ENCODE peak calls at places on chromosomes 3 and 15, in seven cellular contexts. P is GM23338, W is testis, X is adrenal gland, G is psoas muscle, S is stomach, E is tibial artery. F is an unnamed sample.
A peak's percentile ranks its signal among the peaks of the same experiment; 100 is the strongest.

GRCh38 chr3:83946045-83946444 is 1012.7 kb upstream of the CADM2 start:
- DNase-seq in P (no peak), W (no peak), X (no peak), G (no peak), S (no peak), E (no peak), F (no peak)

GRCh38 chr3:66314455-66314854 is 93.7 kb downstream of the SLC25A26 start:
- DNase-seq in P (no peak), W (no peak), X (no peak), G (no peak), S (no peak), E (no peak), F (no peak)

GRCh38 chr15:68991723-68992122 is 22.8 kb upstream of the NOX5 start:
- DNase-seq in P (no peak), W (peak; percentile 88), X (peak; percentile 59), G (no peak), S (peak; percentile 70), E (no peak), F (no peak)

GRCh38 chr3:56012732-56013131 is 455.5 kb downstream of the ERC2 start:
- DNase-seq in P (no peak), W (no peak), X (no peak), G (no peak), S (no peak), E (no peak), F (no peak)

GRCh38 chr3:44415421-44415820 is 62.0 kb downstream of the ZNF445 start:
- DNase-seq in P (no peak), W (peak; percentile 12), X (no peak), G (no peak), S (no peak), E (no peak), F (no peak)

GRCh38 chr3:139588450-139588849 is 48.9 kb upstream of the RBP1 start:
- DNase-seq in P (peak; percentile 86), W (peak; percentile 45), X (no peak), G (no peak), S (no peak), E (no peak), F (peak; percentile 91)

GRCh38 chr15:34682673-34683072 is 72.1 kb downstream of the GJD2 start:
- DNase-seq in P (no peak), W (no peak), X (no peak), G (no peak), S (no peak), E (no peak), F (no peak)

GRCh38 chr3:145939431-145939830 is 221.6 kb downstream of the PLOD2 start:
- DNase-seq in P (no peak), W (no peak), X (no peak), G (no peak), S (peak; percentile 31), E (no peak), F (no peak)

GRCh38 chr15:68407141-68407885 is 24.6 kb downstream of the ITGA11 start:
- DNase-seq in P (no peak), W (peak; percentile 1), X (no peak), G (peak; percentile 57), S (peak; percentile 24), E (peak; percentile 84), F (peak; percentile 24)

GRCh38 chr3:150296966-150297365 is 111.1 kb upstream of the TSC22D2 start:
- DNase-seq in P (peak; percentile 60), W (no peak), X (no peak), G (no peak), S (no peak), E (no peak), F (no peak)

GRCh38 chr3:195746751-195747150 is 26.0 kb downstream of the MUC20 start:
- DNase-seq in P (no peak), W (no peak), X (no peak), G (no peak), S (no peak), E (no peak), F (no peak)

GRCh38 chr15:95558916-95559315 is 771.6 kb upstream of the NR2F2 start:
- DNase-seq in P (no peak), W (no peak), X (no peak), G (no peak), S (no peak), E (no peak), F (no peak)
- H3K27ac ChIP-seq in P (no peak overlapping the region), W (no peak overlapping the region), X (no peak overlapping the region), G (no peak overlapping the region), S (no peak overlapping the region), E (peak overlapping the region; percentile 70), F (no peak overlapping the region)

GRCh38 chr3:172708905-172709775 is 1.7 kb downstream of the NCEH1 start:
- DNase-seq in P (no peak), W (no peak), X (no peak), G (no peak), S (no peak), E (no peak), F (no peak)

GRCh38 chr3:172710709-172711456 is at the start of gene NCEH1:
- DNase-seq in P (peak; percentile 96), W (peak; percentile 94), X (peak; percentile 98), G (peak; percentile 89), S (peak; percentile 91), E (peak; percentile 95), F (peak; percentile 98)

GRCh38 chr3:172709776-172710708 is 825 bp downstream of the NCEH1 start:
- DNase-seq in P (peak; percentile 41), W (peak; percentile 61), X (peak; percentile 37), G (peak; percentile 49), S (peak; percentile 41), E (peak; percentile 78), F (peak; percentile 79)

GRCh38 chr3:172713316-172713715 is 2.4 kb upstream of the NCEH1 start:
- DNase-seq in P (no peak), W (no peak), X (no peak), G (no peak), S (no peak), E (no peak), F (no peak)

DNA sequence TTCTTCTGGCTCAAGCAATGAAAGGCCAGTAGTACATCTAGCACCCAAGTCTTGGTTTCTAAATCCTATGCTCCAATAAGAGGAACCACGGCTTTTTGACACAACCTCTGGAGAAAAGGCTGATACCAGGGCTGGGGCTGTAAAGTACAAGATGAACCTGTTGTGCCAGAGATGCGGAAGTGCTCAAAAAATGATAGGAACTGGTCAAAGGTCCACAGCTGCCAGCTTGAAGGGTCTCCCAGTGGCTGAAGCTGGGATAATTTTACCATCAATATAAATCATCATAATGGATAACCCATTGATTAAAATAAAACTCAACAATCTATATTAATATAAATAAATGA is 562 bp upstream of the NCEH1 start:
- DNase-seq in P (no peak), W (no peak), X (peak; percentile 54), G (no peak), S (no peak), E (no peak), F (no peak)
- TF ChIP-seq CTCF in P (no peak), W (no peak), X (no peak), G (no peak), S (no peak), E (no peak), F (no peak)

GRCh38 chr15:59662260-59662659 is 4.9 kb upstream of the GTF2A2 start:
- DNase-seq in P (no peak), W (no peak), X (no peak), G (no peak), S (no peak), E (no peak), F (no peak)

GRCh38 chr15:59654043-59654442 is 3.3 kb downstream of the GTF2A2 start:
- DNase-seq in P (no peak), W (no peak), X (no peak), G (no peak), S (no peak), E (no peak), F (no peak)

GRCh38 chr15:59657635-59658125 is 365 bp upstream of the GTF2A2 start:
- DNase-seq in P (no peak), W (no peak), X (no peak), G (no peak), S (no peak), E (no peak), F (no peak)

GRCh38 chr15:59656935-59657634 is at the start of gene GTF2A2:
- DNase-seq in P (peak; percentile 98), W (peak; percentile 98), X (peak; percentile 94), G (peak; percentile 94), S (peak; percentile 95), E (peak; percentile 97), F (peak; percentile 98)

GRCh38 chr15:59659366-59659765 is 2.1 kb upstream of the GTF2A2 start:
- DNase-seq in P (no peak), W (no peak), X (no peak), G (no peak), S (no peak), E (no peak), F (no peak)
- H3K27ac ChIP-seq in P (no peak overlapping the region), W (no peak overlapping the region), X (no peak overlapping the region), G (no peak overlapping the region), S (no peak overlapping the region), E (no peak overlapping the region), F (no peak overlapping the region)

DNA sequence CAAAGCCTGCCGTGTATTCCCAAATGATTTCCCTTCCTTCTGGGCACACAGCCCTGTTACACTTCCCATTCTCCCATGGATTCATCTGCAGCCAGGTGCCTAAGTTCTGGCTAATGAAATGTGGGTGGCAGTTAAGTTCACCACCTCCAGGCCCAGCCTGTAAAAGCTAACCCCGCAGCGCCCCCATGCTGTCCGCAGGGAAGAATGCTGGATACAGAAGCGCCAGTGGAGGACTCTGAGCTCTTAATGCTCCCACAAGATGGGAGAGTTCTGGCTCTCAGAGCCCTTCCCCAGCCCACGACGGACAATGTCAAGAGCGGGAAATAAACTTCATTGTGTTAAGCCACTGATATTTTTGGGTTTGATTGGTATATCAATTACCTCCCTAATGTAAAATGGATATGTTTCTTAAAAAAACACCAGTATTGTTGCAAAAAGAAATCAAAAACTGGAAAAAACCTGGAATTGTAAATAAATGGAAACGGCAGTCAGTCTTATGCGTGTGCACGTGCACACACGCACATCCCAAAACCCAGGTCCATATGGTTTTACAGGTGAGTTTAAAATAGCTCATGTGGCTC is 37.7 kb upstream of the FGD5 start:
- DNase-seq in P (peak; percentile 94), W (peak; percentile 68), X (peak; percentile 30), G (peak; percentile 35), S (peak; percentile 69), E (peak; percentile 59), F (peak; percentile 93)
- TF ChIP-seq CTCF in P (peak; percentile 92), W (peak; percentile 40), X (peak; percentile 12), G (peak; percentile 33), S (no peak), E (peak; percentile 23), F (peak; percentile 91)

GRCh38 chr3:41365973-41366372 is 166.7 kb downstream of the CTNNB1 start:
- DNase-seq in P (peak; percentile 47), W (no peak), X (no peak), G (no peak), S (no peak), E (no peak), F (peak; percentile 51)
- H3K27ac ChIP-seq in P (peak overlapping the region; percentile 27), W (no peak overlapping the region), X (no peak overlapping the region), G (no peak overlapping the region), S (no peak overlapping the region), E (no peak overlapping the region), F (no peak overlapping the region)

F was measured in endodermal cell.